ENCODE peak calls at places on chromosomes 7 and 10, in five cellular contexts. I, U, A, R and C are unnamed samples.

GRCh38 chr10:100656479-100656878 is 88.9 kb upstream of the PAX2 start:
- DNase-seq in R (no peak), I (no peak), A (no peak), U (no peak), C (peak)

GRCh38 chr7:128697301-128697905 is 25.3 kb downstream of the GARIN1A start:
- DNase-seq in U (no peak), I (peak), R (no peak), A (no peak), C (peak)

GRCh38 chr7:11343818-11344413 is 370.2 kb downstream of the PHF14 start:
- DNase-seq in U (no peak), A (peak), I (no peak), R (no peak), C (peak)

GRCh38 chr7:28163955-28164354 is 16.6 kb downstream of the JAZF1 start:
- DNase-seq in U (no peak), I (no peak), R (no peak), A (no peak), C (no peak)

GRCh38 chr7:1669486-1669951 is 558 bp upstream of the ELFN1 start:
- DNase-seq in A (no peak), R (no peak), I (no peak), U (peak), C (no peak)

GRCh38 chr7:105369944-105370343 is 18.8 kb downstream of the SRPK2 start:
- DNase-seq in A (no peak), I (no peak), R (no peak), U (no peak), C (no peak)

GRCh38 chr7:20412023-20412422 is 81.3 kb downstream of the ITGB8 start:
- DNase-seq in U (no peak), A (no peak), I (no peak), R (no peak), C (no peak)

GRCh38 chr7:40987571-40987970 is 715.3 kb downstream of the INHBA start:
- DNase-seq in I (no peak), A (no peak), R (no peak), U (no peak), C (no peak)

GRCh38 chr10:58599927-58600553 is 87.4 kb downstream of the BICC1 start:
- DNase-seq in I (no peak), A (no peak), U (no peak), R (no peak), C (no peak)

GRCh38 chr7:104643587-104644217 is 315.3 kb downstream of the LHFPL3 start:
- DNase-seq in A (peak), R (no peak), U (no peak), I (no peak), C (peak)

GRCh38 chr7:36960105-36960504 is 235.8 kb upstream of the AOAH start:
- DNase-seq in U (no peak), A (no peak), I (no peak), R (no peak), C (no peak)

GRCh38 chr10:120477006-120477722 is 20.1 kb downstream of the PLPP4 start:
- DNase-seq in A (no peak), U (no peak), R (no peak), I (no peak), C (no peak)

GRCh38 chr7:68424643-68425297 is 1173.5 kb upstream of the AUTS2 start:
- DNase-seq in R (no peak), U (no peak), A (no peak), I (no peak), C (no peak)

GRCh38 chr10:61752111-61753011 is 89.6 kb downstream of the CABCOCO1 start:
- DNase-seq in R (peak), U (no peak), A (peak), I (no peak), C (peak)

GRCh38 chr7:151468214-151469023 is 28.5 kb upstream of the CRYGN start:
- DNase-seq in A (no peak), I (no peak), R (no peak), U (no peak), C (no peak)

GRCh38 chr10:16258476-16259040 is 178.3 kb upstream of the PTER start:
- DNase-seq in A (no peak), R (no peak), U (no peak), I (no peak), C (no peak)

GRCh38 chr10:70756710-70757360 is 28.3 kb downstream of the TBATA start:
- DNase-seq in I (no peak), A (peak), R (no peak), U (peak), C (no peak)

GRCh38 chr7:130207642-130208041 is at the start of gene SSMEM1:
- DNase-seq in A (peak), I (no peak), U (no peak), R (no peak), C (no peak)

GRCh38 chr7:50674299-50674698 is 108.4 kb downstream of the GRB10 start:
- DNase-seq in R (no peak), A (no peak), I (no peak), U (no peak), C (no peak)

GRCh38 chr7:93817561-93817960 is 73.0 kb downstream of the TFPI2 start:
- DNase-seq in I (no peak), U (no peak), A (no peak), R (no peak), C (no peak)

GRCh38 chr7:50633414-50633710 is 68.2 kb upstream of the DDC start:
- DNase-seq in I (no peak), U (no peak), R (no peak), A (no peak), C (no peak)

GRCh38 chr7:128944487-128945236 is 6.9 kb downstream of the IRF5 start:
- DNase-seq in R (no peak), I (no peak), A (no peak), U (no peak), C (no peak)

GRCh38 chr10:79562135-79562756 is 2.0 kb upstream of the SFTPA2 start:
- DNase-seq in A (no peak), I (peak), R (peak), U (peak), C (peak)
- TF ChIP-seq CTCF in A (no peak), I (peak), R (peak), U (peak), C (peak)

GRCh38 chr7:150417863-150418262 is 32.6 kb upstream of the GIMAP8 start:
- DNase-seq in I (no peak), U (no peak), R (no peak), A (no peak), C (no peak)
- TF ChIP-seq CTCF in I (no peak), U (no peak), R (no peak), A (peak), C (no peak)

DNA sequence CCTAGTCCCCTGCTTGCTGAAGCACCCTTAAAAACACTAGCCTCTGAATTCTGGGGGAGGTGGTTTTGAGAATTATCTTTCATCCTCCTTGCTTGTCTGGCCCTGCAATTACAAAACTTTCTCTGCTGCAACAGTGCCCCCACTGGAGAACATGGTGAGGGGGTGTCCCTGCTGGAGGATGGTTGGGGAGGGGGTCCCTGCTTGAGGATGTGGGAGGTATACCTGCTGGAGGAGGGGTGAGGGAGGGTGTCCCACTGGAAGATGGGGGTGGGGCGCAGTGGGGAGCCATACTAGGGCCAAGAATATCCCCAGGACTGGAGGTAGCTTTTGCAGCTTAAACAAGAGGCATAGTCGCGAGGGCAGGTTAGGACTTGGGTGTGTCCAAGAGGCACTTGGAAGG is 3.2 kb upstream of the POLM start:
- DNase-seq in R (no peak), I (peak), A (no peak), U (no peak), C (no peak)
- TF ChIP-seq CTCF in R (peak), I (no peak), A (peak), U (no peak), C (peak)

GRCh38 chr7:121563177-121563576 is 167.1 kb upstream of the FAM3C start:
- DNase-seq in I (no peak), U (no peak), A (peak), R (no peak), C (peak)
- TF ChIP-seq CTCF in I (no peak), U (no peak), A (peak), R (peak), C (peak)

GRCh38 chr7:157497367-157497743 is 160.6 kb downstream of the DNAJB6 start:
- DNase-seq in U (no peak), I (no peak), R (no peak), A (no peak), C (no peak)

GRCh38 chr7:157495177-157495553 is 158.4 kb downstream of the DNAJB6 start:
- DNase-seq in U (no peak), I (no peak), A (no peak), R (no peak), C (no peak)

GRCh38 chr7:157494506-157495176 is 157.8 kb downstream of the DNAJB6 start:
- DNase-seq in I (no peak), A (no peak), R (no peak), U (no peak), C (no peak)

GRCh38 chr7:157496426-157497275 is 159.8 kb downstream of the DNAJB6 start:
- DNase-seq in A (no peak), U (no peak), I (no peak), R (no peak), C (no peak)

DNA sequence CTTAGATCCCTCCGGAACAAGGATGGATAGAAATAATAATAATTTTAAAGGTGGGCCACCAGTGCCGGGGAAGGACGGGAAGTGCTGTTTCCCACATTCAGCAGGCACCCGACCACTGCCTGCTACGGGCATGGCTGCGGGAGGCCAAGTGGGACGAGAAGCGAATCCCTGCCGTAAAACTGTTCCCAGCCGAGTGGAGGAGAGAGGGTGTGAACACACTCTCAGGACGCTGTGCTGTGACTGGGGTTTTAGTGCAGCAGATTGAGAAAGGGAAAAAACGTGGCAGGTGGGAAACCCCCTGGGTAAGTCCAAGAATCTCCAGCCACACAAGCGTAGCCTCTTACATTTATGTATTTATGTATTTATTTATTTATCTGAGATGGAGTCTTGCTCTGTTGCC is 158.8 kb downstream of the DNAJB6 start:
- DNase-seq in A (no peak), I (no peak), R (no peak), U (no peak), C (no peak)
- TF ChIP-seq CTCF in A (no peak), I (no peak), R (no peak), U (no peak), C (no peak)

GRCh38 chr7:33762153-33762902 is 143.0 kb upstream of the BMPER start:
- DNase-seq in U (no peak), I (no peak), R (no peak), A (no peak), C (no peak)
- TF ChIP-seq CTCF in U (no peak), I (no peak), R (no peak), A (no peak), C (no peak)

GRCh38 chr7:2843191-2843685 is 870 bp downstream of the GNA12 start:
- DNase-seq in R (no peak), U (no peak), A (no peak), I (no peak), C (no peak)
- TF ChIP-seq CTCF in R (no peak), U (no peak), A (no peak), I (no peak), C (no peak)

GRCh38 chr7:144517762-144518161 is 114.3 kb upstream of the NOBOX start:
- DNase-seq in I (no peak), A (no peak), R (no peak), U (no peak), C (no peak)

GRCh38 chr7:144516729-144517128 is 113.2 kb upstream of the NOBOX start:
- DNase-seq in A (no peak), U (no peak), I (no peak), R (no peak), C (no peak)

GRCh38 chr7:144513332-144513731 is 109.8 kb upstream of the NOBOX start:
- DNase-seq in R (no peak), A (peak), U (no peak), I (no peak), C (no peak)

GRCh38 chr7:144519900-144520299 is 116.4 kb upstream of the NOBOX start:
- DNase-seq in U (peak), R (no peak), I (no peak), A (no peak), C (no peak)

DNA sequence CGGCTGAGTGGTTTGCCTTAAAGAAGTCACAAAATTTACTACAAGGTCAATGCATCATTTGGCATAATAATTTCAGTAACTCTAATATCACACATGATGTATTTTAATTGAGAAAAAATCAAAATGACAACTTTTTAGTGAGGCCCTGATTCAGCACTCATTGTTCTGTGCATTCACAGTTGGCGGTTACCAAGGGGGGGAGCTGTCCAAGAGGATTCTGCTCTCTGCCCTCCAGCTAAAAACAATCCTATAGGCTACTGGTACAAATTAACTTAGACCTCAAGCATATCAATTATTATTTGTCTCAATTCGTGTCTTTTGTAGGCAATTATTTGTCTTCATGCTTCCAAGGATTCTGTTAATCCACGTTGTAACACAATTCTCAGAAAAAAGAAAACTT is 111.9 kb upstream of the NOBOX start:
- DNase-seq in R (no peak), I (no peak), U (no peak), A (no peak), C (no peak)
- TF ChIP-seq CTCF in R (no peak), I (no peak), U (no peak), A (no peak), C (no peak)

DNA sequence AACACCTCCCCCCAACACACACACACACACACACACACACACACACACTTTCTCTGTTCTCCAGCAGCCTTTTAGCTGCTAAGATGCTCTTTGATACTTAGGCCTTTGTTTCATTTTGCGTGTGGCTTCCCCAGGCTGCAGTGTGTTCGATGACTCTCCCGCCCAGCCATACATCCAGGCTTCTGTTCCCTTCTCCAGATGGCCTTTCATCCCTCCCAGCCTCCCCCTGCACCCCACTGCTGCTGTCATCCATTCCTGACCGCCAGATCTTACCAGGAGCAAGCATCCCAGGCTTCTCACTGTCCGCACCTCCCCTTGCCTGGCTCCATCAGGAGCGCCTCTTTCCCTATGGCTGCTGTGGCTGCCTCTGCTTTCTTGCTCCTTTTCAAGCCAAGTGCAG is 77.8 kb upstream of the PPIF start:
- DNase-seq in A (no peak), U (no peak), R (no peak), I (no peak), C (no peak)
- TF ChIP-seq CTCF in A (no peak), U (no peak), R (no peak), I (no peak), C (no peak)